ENCODE peak calls at places on chromosomes 7 and 10, in five cellular contexts. X is colonic mucosa, T is astrocyte, R is endothelial cell of umbilical vein, A is kidney. Q is an unnamed sample.

GRCh38 chr7:23593706-23594105 is 3.5 kb upstream of the CCDC126 start:
- DNase-seq in X (no peak), A (no peak), T (no peak), R (no peak), Q (no peak)

GRCh38 chr7:131327049-131327625 is 539 bp upstream of the MKLN1 start:
- DNase-seq in A (no peak), R (peak), X (peak), T (peak), Q (peak)

GRCh38 chr10:31707578-31708411 is 220.8 kb downstream of the ARHGAP12 start:
- DNase-seq in A (peak), T (peak), X (peak), R (peak), Q (peak)

GRCh38 chr7:141053626-141054025 is 20.2 kb upstream of the TMEM178B start:
- DNase-seq in X (no peak), R (no peak), T (no peak), A (peak), Q (no peak)

GRCh38 chr7:74479066-74479781 is 25.5 kb downstream of the GTF2IRD1 start:
- DNase-seq in R (no peak), X (peak), T (peak), A (peak), Q (no peak)

GRCh38 chr10:112985701-112986510 is 35.9 kb downstream of the TCF7L2 start:
- DNase-seq in A (no peak), T (peak), X (no peak), R (no peak), Q (peak)

GRCh38 chr10:101375073-101375472 is 21.1 kb downstream of the BTRC start:
- DNase-seq in A (no peak), R (no peak), T (no peak), X (no peak), Q (no peak)

GRCh38 chr7:96327429-96327828 is 5.5 kb upstream of the SLC25A13 start:
- DNase-seq in A (no peak), X (peak), T (no peak), R (no peak), Q (peak)

GRCh38 chr10:17435187-17435586 is 19.2 kb downstream of the ST8SIA6 start:
- DNase-seq in X (no peak), T (no peak), R (no peak), A (no peak), Q (no peak)

GRCh38 chr7:4837814-4838625 is 23.8 kb downstream of the PAPOLB start:
- DNase-seq in R (no peak), A (no peak), X (no peak), T (no peak), Q (no peak)

GRCh38 chr10:89601728-89602361 is 43.2 kb downstream of the PANK1 start:
- DNase-seq in R (no peak), X (no peak), A (no peak), T (no peak), Q (no peak)

GRCh38 chr10:86172296-86172695 is 194.3 kb downstream of the GRID1 start:
- DNase-seq in T (no peak), A (no peak), X (no peak), R (no peak), Q (no peak)

GRCh38 chr7:6243168-6243567 is 29.3 kb downstream of the CYTH3 start:
- DNase-seq in R (no peak), A (no peak), X (no peak), T (no peak), Q (no peak)

GRCh38 chr10:24385776-24386175 is 176.8 kb downstream of the KIAA1217 start:
- DNase-seq in R (no peak), X (no peak), A (no peak), T (peak), Q (peak)

GRCh38 chr7:40437498-40437897 is 302.7 kb downstream of the SUGCT start:
- DNase-seq in X (no peak), T (peak), R (peak), A (no peak), Q (peak)

GRCh38 chr7:411677-412312 is 107.9 kb downstream of the PDGFA start:
- DNase-seq in X (no peak), R (no peak), T (no peak), A (peak), Q (no peak)

GRCh38 chr7:141663081-141663510 is 38.9 kb downstream of the DENND11 start:
- DNase-seq in T (no peak), R (peak), A (peak), X (peak), Q (peak)

GRCh38 chr7:154892459-154892858 is 110.5 kb downstream of the PAXIP1 start:
- DNase-seq in T (no peak), X (peak), R (no peak), A (no peak), Q (no peak)

GRCh38 chr10:18144928-18145327 is 4.7 kb downstream of the CACNB2 start:
- DNase-seq in R (no peak), T (no peak), A (no peak), X (peak), Q (no peak)

GRCh38 chr10:131722525-131723264 is 178.1 kb upstream of the PPP2R2D start:
- DNase-seq in A (no peak), T (no peak), R (no peak), X (peak), Q (no peak)

GRCh38 chr7:107694395-107694794 is 33.8 kb downstream of the SLC26A4 start:
- DNase-seq in R (peak), A (no peak), T (peak), X (no peak), Q (peak)

GRCh38 chr10:1939016-1939415 is 201.7 kb upstream of the ADARB2 start:
- DNase-seq in R (no peak), A (no peak), T (no peak), X (no peak), Q (no peak)

GRCh38 chr7:105423987-105424386 is 35.3 kb upstream of the SRPK2 start:
- DNase-seq in X (no peak), A (no peak), T (no peak), R (no peak), Q (no peak)

GRCh38 chr7:108094933-108095710 is 35.0 kb downstream of the LAMB4 start:
- DNase-seq in A (no peak), T (peak), X (peak), R (peak), Q (peak)

GRCh38 chr10:13839430-13839986 is 252.7 kb downstream of the PRPF18 start:
- DNase-seq in A (no peak), X (no peak), T (peak), R (peak), Q (peak)

GRCh38 chr10:80460399-80461207 is 6.5 kb downstream of the TSPAN14 start:
- DNase-seq in T (peak), A (peak), X (peak), R (peak), Q (peak)

GRCh38 chr7:90312745-90313144 is 8.4 kb downstream of the FAM237B start:
- DNase-seq in A (no peak), X (no peak), T (peak), R (peak), Q (peak)

GRCh38 chr10:14468726-14469125 is 138.0 kb upstream of the FRMD4A start:
- DNase-seq in T (no peak), R (no peak), A (no peak), X (no peak), Q (no peak)

GRCh38 chr10:127462643-127463295 is 86.3 kb upstream of the NPS start:
- DNase-seq in A (no peak), R (no peak), T (no peak), X (peak), Q (peak)

GRCh38 chr10:75613685-75614587 is 182.5 kb downstream of the LRMDA start:
- DNase-seq in R (no peak), X (no peak), T (peak), A (no peak), Q (no peak)

GRCh38 chr10:43200538-43201390 is 62.5 kb downstream of the CSGALNACT2 start:
- DNase-seq in X (peak), R (no peak), A (peak), T (no peak), Q (no peak)

GRCh38 chr7:134154581-134155130 is 27.5 kb downstream of the LRGUK start:
- DNase-seq in T (peak), X (no peak), A (no peak), R (no peak), Q (peak)

GRCh38 chr10:69327463-69328345 is 49.4 kb downstream of the HK1 start:
- DNase-seq in R (peak), T (peak), X (peak), A (peak), Q (peak)

GRCh38 chr7:400901-401485 is 111.0 kb downstream of the FOXL3 start:
- DNase-seq in A (peak), T (no peak), X (no peak), R (no peak), Q (no peak)

GRCh38 chr7:128056901-128057300 is 25.7 kb upstream of the LRRC4 start:
- DNase-seq in A (no peak), R (no peak), X (no peak), T (peak), Q (no peak)

GRCh38 chr10:78170026-78170475 is 136.4 kb downstream of the RPS24 start:
- DNase-seq in R (peak), A (no peak), X (no peak), T (peak), Q (peak)

GRCh38 chr7:128909605-128910568 is 622 bp downstream of the KCP start:
- DNase-seq in T (peak), A (peak), X (no peak), R (peak), Q (no peak)

DNA sequence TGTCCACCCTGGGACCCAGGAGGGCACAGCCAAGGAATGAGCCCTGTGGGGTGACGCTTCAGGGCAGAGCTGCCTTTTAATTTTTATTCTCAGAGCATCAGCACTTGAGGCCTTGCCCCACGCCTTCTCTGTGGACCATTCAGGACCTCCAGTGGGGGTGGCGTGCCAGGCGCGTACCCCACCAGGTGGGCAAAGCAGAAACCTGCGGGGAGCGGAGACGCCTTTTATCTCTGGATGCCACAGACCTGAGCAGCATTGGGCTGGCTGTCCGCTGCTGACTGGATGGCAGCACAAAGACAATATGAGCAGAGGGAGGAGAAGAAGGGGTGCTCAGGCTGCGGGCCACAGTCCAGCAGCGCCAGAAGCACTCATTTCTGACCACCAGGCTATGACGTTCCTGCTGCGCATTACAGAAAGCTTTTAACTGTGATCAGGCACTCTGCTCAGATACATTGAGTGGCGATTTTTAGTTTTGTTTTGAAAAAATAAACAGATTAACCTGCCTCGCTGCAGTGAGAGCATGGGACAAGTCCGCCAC is 90.4 kb upstream of the ANLN start:
- DNase-seq in T (no peak), A (peak), R (no peak), X (no peak), Q (no peak)
- TF ChIP-seq CTCF in T (no peak), A (no peak), R (no peak), X (no peak), Q (no peak)

GRCh38 chr10:91800192-91800591 is 2.0 kb downstream of the TNKS2 start:
- DNase-seq in T (no peak), X (no peak), A (no peak), R (no peak), Q (no peak)
- H3K9ac ChIP-seq in T (no peak), X (peak), A (peak), R (no peak), Q (peak)

GRCh38 chr7:150986556-150986955 is 4.3 kb upstream of the NOS3 start:
- DNase-seq in X (no peak), A (no peak), R (no peak), T (no peak), Q (no peak)

GRCh38 chr7:150983893-150984368 is 5.8 kb upstream of the KCNH2 start:
- DNase-seq in T (peak), R (peak), A (no peak), X (no peak), Q (peak)

GRCh38 chr7:150988230-150989226 is 2.3 kb upstream of the NOS3 start:
- DNase-seq in R (peak), A (peak), X (peak), T (no peak), Q (no peak)

GRCh38 chr7:150989456-150989855 is 1.4 kb upstream of the NOS3 start:
- DNase-seq in A (no peak), R (no peak), T (no peak), X (no peak), Q (no peak)

GRCh38 chr7:150986099-150986512 is 4.7 kb upstream of the NOS3 start:
- DNase-seq in X (peak), T (no peak), A (no peak), R (peak), Q (peak)
- TF ChIP-seq CTCF in X (peak), T (peak), A (peak), R (peak), Q (peak)

GRCh38 chr7:38017320-38017719 is 96.9 kb downstream of the EPDR1 start:
- DNase-seq in R (no peak), A (no peak), T (no peak), X (no peak), Q (no peak)
- H3K9ac ChIP-seq in R (no peak), A (no peak), T (no peak), X (no peak), Q (no peak)

DNA sequence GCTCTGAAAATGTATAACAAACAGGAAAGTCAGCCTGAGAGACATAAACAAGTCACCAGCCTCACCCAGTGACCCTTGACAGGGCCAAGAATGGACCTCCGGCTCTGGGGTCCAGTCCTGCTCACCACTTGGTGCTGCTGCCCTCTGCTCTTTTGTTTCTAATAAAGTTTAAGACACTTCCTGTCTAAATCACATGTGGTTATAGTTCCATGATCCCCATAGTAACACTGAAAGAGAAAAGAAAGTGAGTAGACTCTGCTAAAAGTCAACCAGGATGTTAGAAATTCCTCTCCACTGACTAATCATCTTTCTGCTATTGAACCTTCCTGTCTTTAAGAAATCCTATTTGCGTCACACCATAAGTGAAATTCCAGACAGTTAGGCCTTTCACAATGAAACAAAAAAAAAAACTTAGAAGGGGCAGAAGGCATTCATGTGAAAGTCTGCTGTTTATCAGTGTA is 179.2 kb upstream of the BET1 start:
- DNase-seq in X (no peak), R (peak), A (peak), T (peak), Q (peak)
- TF ChIP-seq CTCF in X (no peak), R (no peak), A (no peak), T (no peak), Q (no peak)

Q was measured in mammary epithelial cell.